ENCODE peak calls at places on chromosomes 2 and 18, in nine cellular contexts. I is hepatic stellate cell; U is AG08395; R is activated naive CD8-positive, alpha-beta T cell treated with anti-CD3 and anti-CD28 coated beads, Interleukin-2, amount 50 U/mL, for 24 hours; E is effector CD4-positive, alpha-beta T cell; X is T-cell; J is stimulated activated CD4-positive, alpha-beta T cell treated with anti-CD3 and anti-CD28 coated beads, Interleukin-15, amount 100 ng/mL, for 1 hour; W is GM18507; G is K562. B is an unnamed sample.

GRCh38 chr2:120620025-120620793 is 115.5 kb upstream of the GLI2 start:
- DNase-seq in I (no peak), U (peak; percentile 50), R (no peak), E (no peak), X (no peak), J (no peak), W (no peak), G (no peak), B (peak; percentile 62)

GRCh38 chr2:233247744-233248143 is 3.7 kb upstream of the ATG16L1 start:
- DNase-seq in I (no peak), U (no peak), R (peak; percentile 54), E (peak; percentile 58), X (peak; percentile 45), J (peak; percentile 22), W (no peak), G (no peak), B (peak; percentile 91)

GRCh38 chr2:112634153-112634873 is 11.4 kb upstream of the SLC20A1 start:
- DNase-seq in I (no peak), U (no peak), R (no peak), E (no peak), X (peak; percentile 18), J (no peak), W (no peak), G (no peak), B (peak; percentile 90)

GRCh38 chr18:11310476-11311086 is 161.2 kb upstream of the PIEZO2 start:
- DNase-seq in I (peak; percentile 16), U (peak; percentile 52), R (peak; percentile 44), E (no peak), X (no peak), J (no peak), W (no peak), G (peak; percentile 56), B (peak; percentile 21)

GRCh38 chr2:42588158-42588557 is 19.7 kb downstream of the MTA3 start:
- DNase-seq in I (no peak), U (no peak), R (no peak), E (no peak), X (no peak), J (no peak), W (no peak), G (no peak), B (no peak)

GRCh38 chr18:78127041-78127440 is 852.6 kb upstream of the SALL3 start:
- DNase-seq in I (no peak), U (no peak), R (no peak), E (no peak), X (no peak), J (no peak), W (no peak), G (no peak), B (no peak)

GRCh38 chr2:215613265-215613664 is 177.4 kb upstream of the FN1 start:
- DNase-seq in I (no peak), U (no peak), R (no peak), E (no peak), X (no peak), J (no peak), W (no peak), G (no peak), B (peak; percentile 95)

GRCh38 chr2:55961318-55961911 is 37.8 kb upstream of the EFEMP1 start:
- DNase-seq in I (peak; percentile 8), U (peak; percentile 44), R (no peak), E (no peak), X (no peak), J (no peak), W (peak; percentile 2), G (peak; percentile 48), B (no peak)

GRCh38 chr2:83071914-83072313 is 1387.2 kb downstream of the SUCLG1 start:
- DNase-seq in I (no peak), U (no peak), R (no peak), E (no peak), X (no peak), J (no peak), W (no peak), G (no peak), B (no peak)

GRCh38 chr2:29810956-29811355 is 110.4 kb downstream of the ALK start:
- DNase-seq in I (no peak), U (no peak), R (no peak), E (no peak), X (no peak), J (no peak), W (no peak), G (peak; percentile 4), B (peak; percentile 43)

GRCh38 chr18:63207825-63208224 is 111.7 kb downstream of the BCL2 start:
- DNase-seq in I (no peak), U (no peak), R (no peak), E (no peak), X (no peak), J (no peak), W (no peak), G (no peak), B (no peak)

GRCh38 chr2:54483426-54483825 is 27.3 kb downstream of the SPTBN1 start:
- DNase-seq in I (peak; percentile 43), U (peak; percentile 72), R (no peak), E (no peak), X (no peak), J (no peak), W (no peak), G (no peak), B (no peak)

GRCh38 chr2:216636570-216637450 is 3.6 kb downstream of the IGFBP2 start:
- DNase-seq in I (no peak), U (no peak), R (no peak), E (no peak), X (no peak), J (no peak), W (no peak), G (peak; percentile 34), B (peak; percentile 18)

GRCh38 chr18:49464718-49465598 is 4.5 kb upstream of the DYM start:
- DNase-seq in I (no peak), U (no peak), R (no peak), E (no peak), X (no peak), J (no peak), W (no peak), G (no peak), B (peak; percentile 96)

GRCh38 chr2:47767880-47768609 is 14.9 kb upstream of the MSH6 start:
- DNase-seq in I (peak; percentile 50), U (peak; percentile 54), R (peak; percentile 80), E (peak; percentile 63), X (peak; percentile 67), J (peak; percentile 66), W (peak; percentile 49), G (peak; percentile 70), B (peak; percentile 76)

GRCh38 chr2:108868911-108869310 is 82.3 kb downstream of the CCDC138 start:
- DNase-seq in I (no peak), U (no peak), R (no peak), E (no peak), X (no peak), J (no peak), W (no peak), G (no peak), B (no peak)

GRCh38 chr2:1373794-1374193 is 39.5 kb upstream of the TPO start:
- DNase-seq in I (no peak), U (no peak), R (no peak), E (no peak), X (no peak), J (no peak), W (no peak), G (no peak), B (no peak)

GRCh38 chr2:204796581-204796980 is 251.3 kb downstream of the PARD3B start:
- DNase-seq in I (no peak), U (no peak), R (no peak), E (no peak), X (no peak), J (no peak), W (no peak), G (no peak), B (no peak)

GRCh38 chr2:99636432-99637034 is 146.7 kb upstream of the REV1 start:
- DNase-seq in I (no peak), U (peak; percentile 63), R (no peak), E (no peak), X (no peak), J (no peak), W (no peak), G (peak; percentile 88), B (no peak)

GRCh38 chr2:56001992-56002391 is 78.4 kb upstream of the EFEMP1 start:
- DNase-seq in I (no peak), U (no peak), R (no peak), E (no peak), X (no peak), J (no peak), W (no peak), G (no peak), B (no peak)

GRCh38 chr2:119028327-119029174 is 86.6 kb downstream of the MARCO start:
- DNase-seq in I (no peak), U (peak; percentile 33), R (peak; percentile 5), E (no peak), X (no peak), J (no peak), W (no peak), G (peak; percentile 58), B (peak; percentile 23)

GRCh38 chr2:53422979-53423378 is 344.6 kb upstream of the CHAC2 start:
- DNase-seq in I (peak; percentile 7), U (peak; percentile 48), R (peak; percentile 2), E (no peak), X (no peak), J (no peak), W (peak; percentile 2), G (peak; percentile 26), B (peak; percentile 73)

GRCh38 chr2:14944562-14945346 is 312.2 kb downstream of the LRATD1 start:
- DNase-seq in I (no peak), U (peak; percentile 21), R (no peak), E (no peak), X (no peak), J (no peak), W (no peak), G (peak; percentile 46), B (peak; percentile 66)

GRCh38 chr2:12510070-12510469 is 206.7 kb upstream of the TRIB2 start:
- DNase-seq in I (no peak), U (no peak), R (no peak), E (no peak), X (no peak), J (no peak), W (no peak), G (no peak), B (no peak)

GRCh38 chr2:200308001-200308400 is 1.5 kb downstream of the SPATS2L start:
- DNase-seq in I (no peak), U (no peak), R (no peak), E (no peak), X (no peak), J (no peak), W (no peak), G (no peak), B (no peak)